ENCODE peak calls at places on chromosomes 5 and 9, in six cellular contexts. One of them, this sample, is unnamed.

GRCh38 chr5:150067405-150067960 is 18.9 kb downstream of the CSF1R start:
- DNase-seq in HepG2: no peak
- DNase-seq in K562: no peak
- DNase-seq in HCT116: no peak
- DNase-seq in GM12878: no peak
- DNase-seq in H1: no peak
- DNase-seq in this sample: no peak

GRCh38 chr5:151095341-151096000 is 14.6 kb upstream of the TNIP1 start:
- DNase-seq in H1: no peak
- DNase-seq in HepG2: no peak
- DNase-seq in HCT116: no peak
- DNase-seq in K562: peak
- DNase-seq in GM12878: no peak
- DNase-seq in this sample: peak

GRCh38 chr9:88593537-88594185 is 58.7 kb downstream of the NXNL2 start:
- DNase-seq in H1: no peak
- DNase-seq in HCT116: peak
- DNase-seq in HepG2: peak
- DNase-seq in GM12878: peak
- DNase-seq in K562: peak
- DNase-seq in this sample: peak

GRCh38 chr9:19985081-19985480 is 196.2 kb upstream of the SLC24A2 start:
- DNase-seq in GM12878: no peak
- DNase-seq in K562: no peak
- DNase-seq in HCT116: no peak
- DNase-seq in HepG2: no peak
- DNase-seq in H1: no peak
- DNase-seq in this sample: no peak

GRCh38 chr9:113504725-113505590 is 41.4 kb downstream of the RGS3 start:
- DNase-seq in K562: no peak
- DNase-seq in GM12878: no peak
- DNase-seq in HepG2: peak
- DNase-seq in HCT116: no peak
- DNase-seq in H1: no peak
- DNase-seq in this sample: no peak

GRCh38 chr9:91346644-91347043 is 15.1 kb downstream of the AUH start:
- DNase-seq in H1: no peak
- DNase-seq in GM12878: no peak
- DNase-seq in HCT116: no peak
- DNase-seq in HepG2: no peak
- DNase-seq in K562: no peak
- DNase-seq in this sample: no peak

GRCh38 chr9:87676976-87677775 is 48.7 kb upstream of the CTSL start:
- DNase-seq in GM12878: no peak
- DNase-seq in H1: no peak
- DNase-seq in K562: no peak
- DNase-seq in HepG2: no peak
- DNase-seq in HCT116: no peak
- DNase-seq in this sample: no peak

GRCh38 chr9:36504154-36504550 is 68.5 kb upstream of the MELK start:
- DNase-seq in GM12878: no peak
- DNase-seq in K562: no peak
- DNase-seq in H1: no peak
- DNase-seq in HCT116: no peak
- DNase-seq in HepG2: no peak
- DNase-seq in this sample: no peak

GRCh38 chr5:16784843-16785791 is 151.0 kb downstream of the MYO10 start:
- DNase-seq in H1: no peak
- DNase-seq in K562: no peak
- DNase-seq in HCT116: no peak
- DNase-seq in HepG2: no peak
- DNase-seq in GM12878: peak
- DNase-seq in this sample: no peak

GRCh38 chr5:170132642-170133448 is 27.1 kb downstream of the FOXI1 start:
- DNase-seq in HCT116: no peak
- DNase-seq in GM12878: no peak
- DNase-seq in H1: peak
- DNase-seq in K562: no peak
- DNase-seq in HepG2: no peak
- DNase-seq in this sample: peak

GRCh38 chr5:72166070-72166979 is 59.0 kb downstream of the MAP1B start:
- DNase-seq in HCT116: no peak
- DNase-seq in K562: peak
- DNase-seq in HepG2: no peak
- DNase-seq in GM12878: no peak
- DNase-seq in H1: peak
- DNase-seq in this sample: peak

GRCh38 chr5:52692039-52692438 is 95.7 kb upstream of the ITGA1 start:
- DNase-seq in GM12878: no peak
- DNase-seq in H1: no peak
- DNase-seq in HepG2: no peak
- DNase-seq in HCT116: no peak
- DNase-seq in K562: no peak
- DNase-seq in this sample: no peak

GRCh38 chr5:93162201-93162654 is 418.8 kb downstream of the NR2F1-AS1 start:
- DNase-seq in H1: no peak
- DNase-seq in HCT116: peak
- DNase-seq in K562: no peak
- DNase-seq in HepG2: no peak
- DNase-seq in GM12878: no peak
- DNase-seq in this sample: no peak

GRCh38 chr9:123940721-123941534 is 11.0 kb upstream of the DENND1A start:
- DNase-seq in H1: no peak
- DNase-seq in HCT116: no peak
- DNase-seq in HepG2: peak
- DNase-seq in GM12878: peak
- DNase-seq in K562: no peak
- DNase-seq in this sample: no peak

GRCh38 chr9:11457809-11458785 is 845.3 kb upstream of the PTPRD start:
- DNase-seq in GM12878: no peak
- DNase-seq in H1: no peak
- DNase-seq in HepG2: no peak
- DNase-seq in HCT116: no peak
- DNase-seq in K562: no peak
- DNase-seq in this sample: peak

GRCh38 chr9:33455952-33456351 is 8.6 kb upstream of the AQP3 start:
- DNase-seq in K562: no peak
- DNase-seq in HCT116: no peak
- DNase-seq in GM12878: no peak
- DNase-seq in HepG2: no peak
- DNase-seq in H1: no peak
- DNase-seq in this sample: no peak

GRCh38 chr5:103138202-103138601 is 18.1 kb downstream of the PPIP5K2 start:
- DNase-seq in HCT116: no peak
- DNase-seq in K562: no peak
- DNase-seq in GM12878: no peak
- DNase-seq in H1: no peak
- DNase-seq in HepG2: no peak
- DNase-seq in this sample: no peak

GRCh38 chr5:102483736-102484135 is 15.1 kb downstream of the SLCO6A1 start:
- DNase-seq in GM12878: no peak
- DNase-seq in HepG2: no peak
- DNase-seq in H1: no peak
- DNase-seq in K562: no peak
- DNase-seq in HCT116: no peak
- DNase-seq in this sample: no peak

GRCh38 chr9:15711531-15712295 is 158.9 kb downstream of the CCDC171 start:
- DNase-seq in HepG2: no peak
- DNase-seq in K562: no peak
- DNase-seq in HCT116: no peak
- DNase-seq in GM12878: no peak
- DNase-seq in H1: no peak
- DNase-seq in this sample: no peak

GRCh38 chr5:160039810-160040470 is 31.0 kb downstream of the TTC1 start:
- DNase-seq in GM12878: no peak
- DNase-seq in HCT116: no peak
- DNase-seq in HepG2: peak
- DNase-seq in K562: no peak
- DNase-seq in H1: no peak
- DNase-seq in this sample: no peak

GRCh38 chr9:76394896-76395244 is 644 bp upstream of the RFK start:
- DNase-seq in HepG2: peak
- DNase-seq in H1: peak
- DNase-seq in K562: peak
- DNase-seq in HCT116: peak
- DNase-seq in GM12878: peak
- DNase-seq in this sample: peak

GRCh38 chr5:142032747-142033631 is 20.2 kb upstream of the GNPDA1 start:
- DNase-seq in GM12878: no peak
- DNase-seq in HCT116: no peak
- DNase-seq in K562: no peak
- DNase-seq in HepG2: no peak
- DNase-seq in H1: peak
- DNase-seq in this sample: no peak

GRCh38 chr5:31078931-31079330 is 114.6 kb upstream of the CDH6 start:
- DNase-seq in HCT116: no peak
- DNase-seq in K562: no peak
- DNase-seq in H1: no peak
- DNase-seq in GM12878: no peak
- DNase-seq in HepG2: no peak
- DNase-seq in this sample: no peak

GRCh38 chr5:110973510-110973909 is 98.0 kb upstream of the TSLP start:
- DNase-seq in GM12878: no peak
- DNase-seq in HCT116: no peak
- DNase-seq in H1: no peak
- DNase-seq in HepG2: no peak
- DNase-seq in K562: no peak
- DNase-seq in this sample: no peak

GRCh38 chr9:85040141-85040540 is 370.6 kb downstream of the NTRK2 start:
- DNase-seq in K562: no peak
- DNase-seq in H1: no peak
- DNase-seq in HepG2: no peak
- DNase-seq in GM12878: no peak
- DNase-seq in HCT116: no peak
- DNase-seq in this sample: no peak

GRCh38 chr5:98940586-98940985 is 11.8 kb upstream of the CHD1 start:
- DNase-seq in HepG2: no peak
- DNase-seq in GM12878: no peak
- DNase-seq in K562: no peak
- DNase-seq in HCT116: no peak
- DNase-seq in H1: no peak
- DNase-seq in this sample: no peak

GRCh38 chr9:83062653-83063527 is at the start of gene RASEF:
- DNase-seq in HCT116: no peak
- DNase-seq in K562: no peak
- DNase-seq in H1: peak
- DNase-seq in GM12878: no peak
- DNase-seq in HepG2: no peak
- DNase-seq in this sample: peak

GRCh38 chr9:123556464-123557435 is 200.8 kb downstream of the CRB2 start:
- DNase-seq in GM12878: no peak
- DNase-seq in K562: peak
- DNase-seq in HCT116: no peak
- DNase-seq in HepG2: no peak
- DNase-seq in H1: no peak
- DNase-seq in this sample: no peak

GRCh38 chr5:37428044-37428443 is 48.9 kb downstream of the WDR70 start:
- DNase-seq in H1: no peak
- DNase-seq in HepG2: no peak
- DNase-seq in GM12878: no peak
- DNase-seq in HCT116: no peak
- DNase-seq in K562: no peak
- DNase-seq in this sample: no peak

GRCh38 chr9:97984188-97985057 is 1.3 kb downstream of the ANP32B start:
- DNase-seq in H1: peak
- DNase-seq in K562: peak
- DNase-seq in HepG2: peak
- DNase-seq in GM12878: peak
- DNase-seq in HCT116: peak
- DNase-seq in this sample: peak

GRCh38 chr9:129350143-129350935 is 172.3 kb upstream of the IER5L start:
- DNase-seq in HCT116: no peak
- DNase-seq in GM12878: no peak
- DNase-seq in HepG2: no peak
- DNase-seq in K562: no peak
- DNase-seq in H1: no peak
- DNase-seq in this sample: no peak

GRCh38 chr9:107731115-107731762 is 241.7 kb upstream of the KLF4 start:
- DNase-seq in H1: no peak
- DNase-seq in GM12878: no peak
- DNase-seq in HepG2: no peak
- DNase-seq in K562: no peak
- DNase-seq in HCT116: no peak
- DNase-seq in this sample: no peak

DNA sequence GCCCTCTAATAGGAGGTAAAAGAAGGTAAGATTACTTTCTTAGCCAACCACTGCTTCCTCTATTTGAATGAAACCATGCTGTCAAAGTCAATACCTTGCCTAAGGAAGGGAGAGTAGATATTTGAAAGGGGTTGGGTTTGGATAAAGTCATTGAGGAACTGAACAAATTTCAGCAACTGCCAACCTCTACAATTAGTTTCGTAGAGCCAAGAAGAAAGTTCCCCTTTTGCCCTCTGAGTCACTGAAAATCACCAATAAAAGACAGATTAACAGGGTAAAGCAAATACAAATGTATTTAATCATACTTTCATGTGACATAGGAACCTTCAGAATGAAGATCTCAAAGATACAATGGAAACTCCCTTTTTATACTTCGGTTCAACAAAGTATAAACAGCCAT is 615.7 kb downstream of the GABRG2 start:
- DNase-seq in H1: no peak
- DNase-seq in HepG2: no peak
- DNase-seq in HCT116: no peak
- DNase-seq in GM12878: peak
- DNase-seq in K562: no peak
- DNase-seq in this sample: no peak
- TF ChIP-seq YY1 in H1: no peak
- TF ChIP-seq YY1 in HepG2: no peak
- TF ChIP-seq YY1 in HCT116: no peak
- TF ChIP-seq YY1 in GM12878: no peak
- TF ChIP-seq YY1 in K562: no peak
- TF ChIP-seq YY1 in this sample: no peak

GRCh38 chr5:153813871-153814270 is 224.8 kb downstream of the FAM114A2 start:
- DNase-seq in HepG2: no peak
- DNase-seq in K562: no peak
- DNase-seq in H1: no peak
- DNase-seq in GM12878: no peak
- DNase-seq in HCT116: no peak
- DNase-seq in this sample: no peak
- TF ChIP-seq SIN3A in HepG2: no peak
- TF ChIP-seq SIN3A in K562: no peak
- TF ChIP-seq SIN3A in H1: no peak
- TF ChIP-seq SIN3A in GM12878: no peak
- TF ChIP-seq SIN3A in HCT116: no peak
- TF ChIP-seq SIN3A in this sample: no peak

GRCh38 chr9:136686794-136687711 is at the start of gene AGPAT2:
- DNase-seq in K562: peak
- DNase-seq in H1: peak
- DNase-seq in HCT116: peak
- DNase-seq in HepG2: no peak
- DNase-seq in GM12878: no peak
- DNase-seq in this sample: peak
- TF ChIP-seq YY1 in K562: no peak
- TF ChIP-seq YY1 in H1: no peak
- TF ChIP-seq YY1 in HCT116: peak
- TF ChIP-seq YY1 in HepG2: no peak
- TF ChIP-seq YY1 in GM12878: no peak
- TF ChIP-seq YY1 in this sample: no peak

GRCh38 chr5:56610093-56610698 is 205.2 kb upstream of the MAP3K1 start:
- DNase-seq in H1: no peak
- DNase-seq in HCT116: no peak
- DNase-seq in GM12878: no peak
- DNase-seq in HepG2: no peak
- DNase-seq in K562: no peak
- DNase-seq in this sample: no peak
- TF ChIP-seq SIN3A in H1: no peak
- TF ChIP-seq SIN3A in HCT116: no peak
- TF ChIP-seq SIN3A in GM12878: no peak
- TF ChIP-seq SIN3A in HepG2: no peak
- TF ChIP-seq SIN3A in K562: no peak
- TF ChIP-seq SIN3A in this sample: no peak

This sample was measured in SK-N-SH.